ENCODE peak calls at places on chromosomes 2 and 18, in eight cellular contexts. One of them, this sample, is unnamed.

GRCh38 chr18:48796491-48797205 is 154.1 kb downstream of the SMAD7 start:
- DNase-seq in H9: no peak
- DNase-seq in CD4-positive, alpha-beta T cell: no peak
- DNase-seq in activated CD4-positive, alpha-beta T cell treated with anti-CD3 and anti-CD28 coated beads for 48 hours: no peak
- DNase-seq in C1 segment of cervical spinal cord: no peak
- DNase-seq in coronary artery: peak; percentile 62
- DNase-seq in endothelial cell: no peak
- DNase-seq in CD4-positive, CD25-positive, alpha-beta regulatory T cell: no peak
- DNase-seq in this sample: no peak

GRCh38 chr2:157304811-157305712 is 20.6 kb downstream of the ERMN start:
- DNase-seq in coronary artery: no peak
- DNase-seq in activated CD4-positive, alpha-beta T cell treated with anti-CD3 and anti-CD28 coated beads for 48 hours: no peak
- DNase-seq in CD4-positive, alpha-beta T cell: no peak
- DNase-seq in endothelial cell: peak; percentile 9
- DNase-seq in C1 segment of cervical spinal cord: peak; percentile 52
- DNase-seq in H9: no peak
- DNase-seq in CD4-positive, CD25-positive, alpha-beta regulatory T cell: no peak
- DNase-seq in this sample: no peak

GRCh38 chr18:31931163-31931885 is 11.6 kb downstream of the TRAPPC8 start:
- DNase-seq in CD4-positive, CD25-positive, alpha-beta regulatory T cell: no peak
- DNase-seq in coronary artery: no peak
- DNase-seq in activated CD4-positive, alpha-beta T cell treated with anti-CD3 and anti-CD28 coated beads for 48 hours: no peak
- DNase-seq in endothelial cell: no peak
- DNase-seq in CD4-positive, alpha-beta T cell: no peak
- DNase-seq in C1 segment of cervical spinal cord: peak; percentile 32
- DNase-seq in H9: no peak
- DNase-seq in this sample: no peak

GRCh38 chr2:22879009-22879863 is 505.7 kb upstream of the KLHL29 start:
- DNase-seq in CD4-positive, alpha-beta T cell: no peak
- DNase-seq in coronary artery: no peak
- DNase-seq in endothelial cell: no peak
- DNase-seq in C1 segment of cervical spinal cord: no peak
- DNase-seq in activated CD4-positive, alpha-beta T cell treated with anti-CD3 and anti-CD28 coated beads for 48 hours: no peak
- DNase-seq in H9: no peak
- DNase-seq in CD4-positive, CD25-positive, alpha-beta regulatory T cell: no peak
- DNase-seq in this sample: no peak

GRCh38 chr2:219461061-219461514 is 26.4 kb downstream of the SPEG start:
- DNase-seq in activated CD4-positive, alpha-beta T cell treated with anti-CD3 and anti-CD28 coated beads for 48 hours: peak; percentile 28
- DNase-seq in C1 segment of cervical spinal cord: no peak
- DNase-seq in coronary artery: peak; percentile 90
- DNase-seq in CD4-positive, CD25-positive, alpha-beta regulatory T cell: peak; percentile 43
- DNase-seq in CD4-positive, alpha-beta T cell: no peak
- DNase-seq in H9: peak; percentile 61
- DNase-seq in endothelial cell: no peak
- DNase-seq in this sample: peak; percentile 67

GRCh38 chr18:58168221-58168620 is 124.2 kb downstream of the NEDD4L start:
- DNase-seq in endothelial cell: no peak
- DNase-seq in C1 segment of cervical spinal cord: no peak
- DNase-seq in coronary artery: no peak
- DNase-seq in H9: no peak
- DNase-seq in CD4-positive, CD25-positive, alpha-beta regulatory T cell: no peak
- DNase-seq in activated CD4-positive, alpha-beta T cell treated with anti-CD3 and anti-CD28 coated beads for 48 hours: no peak
- DNase-seq in CD4-positive, alpha-beta T cell: no peak
- DNase-seq in this sample: no peak

GRCh38 chr2:216571178-216571908 is 61.9 kb upstream of the IGFBP2 start:
- DNase-seq in activated CD4-positive, alpha-beta T cell treated with anti-CD3 and anti-CD28 coated beads for 48 hours: no peak
- DNase-seq in endothelial cell: no peak
- DNase-seq in C1 segment of cervical spinal cord: no peak
- DNase-seq in coronary artery: no peak
- DNase-seq in CD4-positive, CD25-positive, alpha-beta regulatory T cell: no peak
- DNase-seq in CD4-positive, alpha-beta T cell: no peak
- DNase-seq in H9: no peak
- DNase-seq in this sample: no peak

GRCh38 chr2:222866358-222866960 is 5.6 kb downstream of the ACSL3 start:
- DNase-seq in C1 segment of cervical spinal cord: no peak
- DNase-seq in CD4-positive, alpha-beta T cell: no peak
- DNase-seq in coronary artery: no peak
- DNase-seq in endothelial cell: no peak
- DNase-seq in CD4-positive, CD25-positive, alpha-beta regulatory T cell: no peak
- DNase-seq in H9: no peak
- DNase-seq in activated CD4-positive, alpha-beta T cell treated with anti-CD3 and anti-CD28 coated beads for 48 hours: no peak
- DNase-seq in this sample: no peak

GRCh38 chr2:241315879-241316700 is at the start of gene SEPTIN2:
- DNase-seq in CD4-positive, alpha-beta T cell: peak; percentile 73
- DNase-seq in endothelial cell: peak; percentile 71
- DNase-seq in H9: no peak
- DNase-seq in coronary artery: peak; percentile 92
- DNase-seq in CD4-positive, CD25-positive, alpha-beta regulatory T cell: peak; percentile 83
- DNase-seq in C1 segment of cervical spinal cord: peak; percentile 85
- DNase-seq in activated CD4-positive, alpha-beta T cell treated with anti-CD3 and anti-CD28 coated beads for 48 hours: peak; percentile 81
- DNase-seq in this sample: no peak

GRCh38 chr18:75167137-75167536 is 41.8 kb downstream of the PTGR3 start:
- DNase-seq in activated CD4-positive, alpha-beta T cell treated with anti-CD3 and anti-CD28 coated beads for 48 hours: no peak
- DNase-seq in H9: no peak
- DNase-seq in endothelial cell: no peak
- DNase-seq in C1 segment of cervical spinal cord: no peak
- DNase-seq in coronary artery: peak; percentile 59
- DNase-seq in CD4-positive, CD25-positive, alpha-beta regulatory T cell: no peak
- DNase-seq in CD4-positive, alpha-beta T cell: no peak
- DNase-seq in this sample: no peak

GRCh38 chr2:141362311-141362710 is 768.5 kb downstream of the LRP1B start:
- DNase-seq in CD4-positive, CD25-positive, alpha-beta regulatory T cell: no peak
- DNase-seq in activated CD4-positive, alpha-beta T cell treated with anti-CD3 and anti-CD28 coated beads for 48 hours: no peak
- DNase-seq in H9: no peak
- DNase-seq in C1 segment of cervical spinal cord: peak; percentile 68
- DNase-seq in endothelial cell: no peak
- DNase-seq in CD4-positive, alpha-beta T cell: no peak
- DNase-seq in coronary artery: no peak
- DNase-seq in this sample: no peak

GRCh38 chr18:10006261-10006903 is 92.6 kb downstream of the VAPA start:
- DNase-seq in CD4-positive, CD25-positive, alpha-beta regulatory T cell: no peak
- DNase-seq in CD4-positive, alpha-beta T cell: no peak
- DNase-seq in coronary artery: no peak
- DNase-seq in endothelial cell: no peak
- DNase-seq in C1 segment of cervical spinal cord: no peak
- DNase-seq in activated CD4-positive, alpha-beta T cell treated with anti-CD3 and anti-CD28 coated beads for 48 hours: no peak
- DNase-seq in H9: no peak
- DNase-seq in this sample: no peak

GRCh38 chr2:35591886-35592285 is 763.7 kb upstream of the CRIM1 start:
- DNase-seq in CD4-positive, alpha-beta T cell: no peak
- DNase-seq in H9: no peak
- DNase-seq in C1 segment of cervical spinal cord: no peak
- DNase-seq in endothelial cell: no peak
- DNase-seq in CD4-positive, CD25-positive, alpha-beta regulatory T cell: no peak
- DNase-seq in coronary artery: no peak
- DNase-seq in activated CD4-positive, alpha-beta T cell treated with anti-CD3 and anti-CD28 coated beads for 48 hours: no peak
- DNase-seq in this sample: no peak

GRCh38 chr18:24378598-24378997 is 19.0 kb downstream of the OSBPL1A start:
- DNase-seq in coronary artery: no peak
- DNase-seq in CD4-positive, CD25-positive, alpha-beta regulatory T cell: no peak
- DNase-seq in endothelial cell: no peak
- DNase-seq in activated CD4-positive, alpha-beta T cell treated with anti-CD3 and anti-CD28 coated beads for 48 hours: no peak
- DNase-seq in CD4-positive, alpha-beta T cell: no peak
- DNase-seq in C1 segment of cervical spinal cord: no peak
- DNase-seq in H9: no peak
- DNase-seq in this sample: no peak

GRCh38 chr2:174615951-174616436 is 18.4 kb upstream of the WIPF1 start:
- DNase-seq in H9: no peak
- DNase-seq in CD4-positive, alpha-beta T cell: no peak
- DNase-seq in coronary artery: no peak
- DNase-seq in C1 segment of cervical spinal cord: no peak
- DNase-seq in activated CD4-positive, alpha-beta T cell treated with anti-CD3 and anti-CD28 coated beads for 48 hours: no peak
- DNase-seq in endothelial cell: no peak
- DNase-seq in CD4-positive, CD25-positive, alpha-beta regulatory T cell: peak; percentile 46
- DNase-seq in this sample: no peak

GRCh38 chr2:223815884-223816570 is 21.4 kb downstream of the AP1S3 start:
- DNase-seq in endothelial cell: no peak
- DNase-seq in CD4-positive, alpha-beta T cell: no peak
- DNase-seq in coronary artery: no peak
- DNase-seq in activated CD4-positive, alpha-beta T cell treated with anti-CD3 and anti-CD28 coated beads for 48 hours: no peak
- DNase-seq in C1 segment of cervical spinal cord: no peak
- DNase-seq in H9: no peak
- DNase-seq in CD4-positive, CD25-positive, alpha-beta regulatory T cell: no peak
- DNase-seq in this sample: no peak

GRCh38 chr2:64166212-64166611 is 22.0 kb upstream of the PELI1 start:
- DNase-seq in CD4-positive, alpha-beta T cell: no peak
- DNase-seq in endothelial cell: no peak
- DNase-seq in coronary artery: no peak
- DNase-seq in C1 segment of cervical spinal cord: no peak
- DNase-seq in H9: no peak
- DNase-seq in CD4-positive, CD25-positive, alpha-beta regulatory T cell: no peak
- DNase-seq in activated CD4-positive, alpha-beta T cell treated with anti-CD3 and anti-CD28 coated beads for 48 hours: peak; percentile 25
- DNase-seq in this sample: no peak

GRCh38 chr2:60484080-60484737 is 69.2 kb downstream of the BCL11A start:
- DNase-seq in C1 segment of cervical spinal cord: no peak
- DNase-seq in CD4-positive, CD25-positive, alpha-beta regulatory T cell: no peak
- DNase-seq in endothelial cell: no peak
- DNase-seq in coronary artery: no peak
- DNase-seq in CD4-positive, alpha-beta T cell: no peak
- DNase-seq in activated CD4-positive, alpha-beta T cell treated with anti-CD3 and anti-CD28 coated beads for 48 hours: no peak
- DNase-seq in H9: peak; percentile 48
- DNase-seq in this sample: no peak

GRCh38 chr2:159650574-159650973 is 34.2 kb upstream of the BAZ2B start:
- DNase-seq in activated CD4-positive, alpha-beta T cell treated with anti-CD3 and anti-CD28 coated beads for 48 hours: no peak
- DNase-seq in CD4-positive, CD25-positive, alpha-beta regulatory T cell: no peak
- DNase-seq in CD4-positive, alpha-beta T cell: no peak
- DNase-seq in H9: no peak
- DNase-seq in C1 segment of cervical spinal cord: no peak
- DNase-seq in coronary artery: no peak
- DNase-seq in endothelial cell: no peak
- DNase-seq in this sample: no peak

GRCh38 chr2:118474151-118474561 is 373.3 kb downstream of the EN1 start:
- DNase-seq in CD4-positive, CD25-positive, alpha-beta regulatory T cell: no peak
- DNase-seq in endothelial cell: no peak
- DNase-seq in H9: no peak
- DNase-seq in coronary artery: no peak
- DNase-seq in activated CD4-positive, alpha-beta T cell treated with anti-CD3 and anti-CD28 coated beads for 48 hours: no peak
- DNase-seq in CD4-positive, alpha-beta T cell: no peak
- DNase-seq in C1 segment of cervical spinal cord: no peak
- DNase-seq in this sample: no peak

GRCh38 chr2:25566694-25567093 is 106.7 kb downstream of the DTNB start:
- DNase-seq in H9: no peak
- DNase-seq in C1 segment of cervical spinal cord: no peak
- DNase-seq in CD4-positive, alpha-beta T cell: no peak
- DNase-seq in CD4-positive, CD25-positive, alpha-beta regulatory T cell: no peak
- DNase-seq in endothelial cell: no peak
- DNase-seq in activated CD4-positive, alpha-beta T cell treated with anti-CD3 and anti-CD28 coated beads for 48 hours: no peak
- DNase-seq in coronary artery: no peak
- DNase-seq in this sample: no peak

GRCh38 chr2:98507940-98508689 is 63.5 kb downstream of the INPP4A start:
- DNase-seq in CD4-positive, CD25-positive, alpha-beta regulatory T cell: no peak
- DNase-seq in C1 segment of cervical spinal cord: peak; percentile 71
- DNase-seq in H9: no peak
- DNase-seq in endothelial cell: no peak
- DNase-seq in CD4-positive, alpha-beta T cell: no peak
- DNase-seq in coronary artery: no peak
- DNase-seq in activated CD4-positive, alpha-beta T cell treated with anti-CD3 and anti-CD28 coated beads for 48 hours: no peak
- DNase-seq in this sample: peak; percentile 90

GRCh38 chr2:219441451-219442205 is 7.0 kb downstream of the SPEG start:
- DNase-seq in activated CD4-positive, alpha-beta T cell treated with anti-CD3 and anti-CD28 coated beads for 48 hours: peak; percentile 29
- DNase-seq in C1 segment of cervical spinal cord: peak; percentile 32
- DNase-seq in CD4-positive, CD25-positive, alpha-beta regulatory T cell: peak; percentile 30
- DNase-seq in endothelial cell: no peak
- DNase-seq in CD4-positive, alpha-beta T cell: peak; percentile 47
- DNase-seq in H9: peak; percentile 64
- DNase-seq in coronary artery: no peak
- DNase-seq in this sample: peak; percentile 97

GRCh38 chr2:104332733-104333132 is 521.2 kb upstream of the POU3F3 start:
- DNase-seq in H9: peak; percentile 29
- DNase-seq in CD4-positive, alpha-beta T cell: no peak
- DNase-seq in CD4-positive, CD25-positive, alpha-beta regulatory T cell: no peak
- DNase-seq in coronary artery: no peak
- DNase-seq in endothelial cell: no peak
- DNase-seq in C1 segment of cervical spinal cord: no peak
- DNase-seq in activated CD4-positive, alpha-beta T cell treated with anti-CD3 and anti-CD28 coated beads for 48 hours: no peak
- DNase-seq in this sample: no peak

GRCh38 chr18:29184654-29185053 is 1007.7 kb upstream of the CDH2 start:
- DNase-seq in CD4-positive, CD25-positive, alpha-beta regulatory T cell: no peak
- DNase-seq in H9: no peak
- DNase-seq in coronary artery: no peak
- DNase-seq in CD4-positive, alpha-beta T cell: no peak
- DNase-seq in endothelial cell: no peak
- DNase-seq in C1 segment of cervical spinal cord: no peak
- DNase-seq in activated CD4-positive, alpha-beta T cell treated with anti-CD3 and anti-CD28 coated beads for 48 hours: no peak
- DNase-seq in this sample: no peak